ENCODE peak calls at places on chromosomes 6 and 20, in four cellular contexts. L is HepG2, Q is K562, U is H1. V is an unnamed sample. For H3K4me1, the result is how much of the 10 kb centered on the place peaks cover.

GRCh38 chr6:79672631-79673065 is 41.5 kb downstream of the SH3BGRL2 start:
- DNase-seq in Q (no peak), U (no peak), L (peak), V (peak)

GRCh38 chr6:52426667-52427066 is 6.5 kb downstream of the EFHC1 start:
- DNase-seq in L (peak), U (no peak), Q (no peak), V (no peak)

GRCh38 chr6:54886932-54887584 is 40.5 kb downstream of the FAM83B start:
- DNase-seq in L (no peak), U (no peak), Q (no peak), V (no peak)

GRCh38 chr6:160766657-160767018 is 64.6 kb downstream of the PLG start:
- DNase-seq in L (no peak), U (no peak), Q (no peak), V (no peak)

GRCh38 chr6:31350973-31351733 is 5.8 kb downstream of the HLA-B start:
- DNase-seq in L (no peak), Q (no peak), U (no peak), V (no peak)

GRCh38 chr20:63697357-63697867 is 960 bp downstream of the TNFRSF6B start:
- DNase-seq in L (no peak), U (no peak), Q (no peak), V (no peak)

GRCh38 chr20:1524004-1524403 is 32.8 kb upstream of the SIRPB2 start:
- DNase-seq in L (no peak), U (no peak), Q (no peak), V (no peak)

GRCh38 chr6:22906091-22906549 is 336.8 kb downstream of the HDGFL1 start:
- DNase-seq in U (no peak), Q (no peak), L (no peak), V (no peak)

GRCh38 chr20:5863040-5863811 is 87.1 kb downstream of the TRMT6 start:
- DNase-seq in Q (no peak), U (no peak), L (no peak), V (no peak)

GRCh38 chr20:32585519-32586127 is 490 bp upstream of the NOL4L start:
- DNase-seq in L (no peak), U (no peak), Q (no peak), V (no peak)

GRCh38 chr6:170156448-170157375 is 134.2 kb downstream of the DLL1 start:
- DNase-seq in U (no peak), Q (no peak), L (no peak), V (no peak)

GRCh38 chr6:106125925-106126435 is 39.8 kb downstream of the PRDM1 start:
- DNase-seq in U (no peak), L (no peak), Q (no peak), V (no peak)

GRCh38 chr20:41003143-41003932 is 25.3 kb upstream of the TOP1 start:
- DNase-seq in L (peak), U (peak), Q (peak), V (peak)

GRCh38 chr20:3106658-3107463 is 22.3 kb upstream of the AVP start:
- DNase-seq in L (peak), Q (no peak), U (no peak), V (no peak)

GRCh38 chr20:47784599-47785320 is 521 bp downstream of the SULF2 start:
- DNase-seq in Q (no peak), L (peak), U (no peak), V (no peak)

GRCh38 chr20:3246682-3247081 is 7.7 kb upstream of the SLC4A11 start:
- DNase-seq in Q (no peak), L (no peak), U (no peak), V (no peak)

GRCh38 chr20:44038681-44039123 is 124.0 kb downstream of the TOX2 start:
- DNase-seq in L (no peak), U (no peak), Q (no peak), V (no peak)

GRCh38 chr6:117444600-117444999 is 18.9 kb upstream of the ROS1 start:
- DNase-seq in U (no peak), Q (no peak), L (no peak), V (no peak)

GRCh38 chr6:26045046-26045938 is 41.9 kb upstream of the HFE start:
- DNase-seq in L (peak), U (no peak), Q (no peak), V (no peak)

GRCh38 chr20:57787969-57788781 is 78.4 kb upstream of the PMEPA1 start:
- DNase-seq in L (no peak), U (no peak), Q (no peak), V (no peak)

GRCh38 chr20:47741669-47742345 is 43.5 kb downstream of the SULF2 start:
- DNase-seq in U (no peak), Q (no peak), L (peak), V (no peak)

GRCh38 chr20:62741701-62742491 is 33.3 kb downstream of the NTSR1 start:
- DNase-seq in U (no peak), L (no peak), Q (no peak), V (no peak)

GRCh38 chr6:41059569-41059968 is 6.6 kb downstream of the APOBEC2 start:
- DNase-seq in Q (no peak), L (no peak), U (no peak), V (no peak)

GRCh38 chr6:11772109-11772830 is 6.3 kb downstream of the ADTRP start:
- DNase-seq in L (no peak), U (no peak), Q (no peak), V (peak)

GRCh38 chr6:151181701-151182367 is 57.9 kb upstream of the AKAP12 start:
- DNase-seq in Q (no peak), L (no peak), U (no peak), V (no peak)

GRCh38 chr6:42923656-42924055 is 5.6 kb upstream of the CNPY3 start:
- DNase-seq in U (no peak), L (no peak), Q (no peak), V (no peak)

GRCh38 chr6:160378218-160378617 is 30.0 kb downstream of the SLC22A3 start:
- DNase-seq in L (no peak), Q (no peak), U (no peak), V (no peak)

GRCh38 chr6:127267742-127268588 is 1.3 kb downstream of the RNF146 start:
- DNase-seq in Q (no peak), U (no peak), L (peak), V (no peak)

GRCh38 chr20:50111120-50111828 is 1.7 kb downstream of the UBE2V1 start:
- DNase-seq in U (no peak), Q (no peak), L (no peak), V (no peak)

GRCh38 chr20:8901237-8902025 is 167.5 kb upstream of the PLCB4 start:
- DNase-seq in U (no peak), Q (no peak), L (no peak), V (no peak)

GRCh38 chr6:113647158-113647889 is 209.8 kb upstream of the MARCKS start:
- DNase-seq in L (no peak), U (no peak), Q (no peak), V (no peak)

GRCh38 chr6:33786736-33787135 is 2.2 kb downstream of the LEMD2 start:
- DNase-seq in U (no peak), L (no peak), Q (no peak), V (no peak)

GRCh38 chr20:16692442-16692841 is 37.4 kb upstream of the SNRPB2 start:
- DNase-seq in Q (no peak), U (no peak), L (no peak), V (no peak)

GRCh38 chr6:2215342-2215741 is 30.1 kb downstream of the GMDS start:
- DNase-seq in U (no peak), L (no peak), Q (no peak), V (no peak)

GRCh38 chr6:56956481-56956880 is 1.6 kb downstream of the BEND6 start:
- DNase-seq in L (no peak), U (no peak), Q (no peak), V (no peak)

GRCh38 chr6:168939771-168940170 is 313.9 kb downstream of the THBS2 start:
- DNase-seq in Q (no peak), L (no peak), U (no peak), V (no peak)

GRCh38 chr6:168939041-168939440 is 314.6 kb downstream of the THBS2 start:
- DNase-seq in L (no peak), Q (no peak), U (no peak), V (no peak)

GRCh38 chr6:168942646-168943045 is 311.0 kb downstream of the THBS2 start:
- DNase-seq in U (no peak), L (no peak), Q (no peak), V (no peak)

GRCh38 chr6:168941036-168941435 is 312.6 kb downstream of the THBS2 start:
- DNase-seq in Q (no peak), L (no peak), U (no peak), V (no peak)

GRCh38 chr6:168943231-168943905 is 310.3 kb downstream of the THBS2 start:
- DNase-seq in Q (no peak), U (no peak), L (no peak), V (no peak)
- H3K4me1 ChIP-seq in Q (under half), U (under half), L (under half), V (under half)

GRCh38 chr20:35514371-35514960 is 15.0 kb downstream of the C20orf173 start:
- DNase-seq in L (no peak), Q (no peak), U (no peak), V (no peak)
- TF ChIP-seq ZNF274 in L (no peak), Q (no peak), U (no peak), V (no peak)

DNA sequence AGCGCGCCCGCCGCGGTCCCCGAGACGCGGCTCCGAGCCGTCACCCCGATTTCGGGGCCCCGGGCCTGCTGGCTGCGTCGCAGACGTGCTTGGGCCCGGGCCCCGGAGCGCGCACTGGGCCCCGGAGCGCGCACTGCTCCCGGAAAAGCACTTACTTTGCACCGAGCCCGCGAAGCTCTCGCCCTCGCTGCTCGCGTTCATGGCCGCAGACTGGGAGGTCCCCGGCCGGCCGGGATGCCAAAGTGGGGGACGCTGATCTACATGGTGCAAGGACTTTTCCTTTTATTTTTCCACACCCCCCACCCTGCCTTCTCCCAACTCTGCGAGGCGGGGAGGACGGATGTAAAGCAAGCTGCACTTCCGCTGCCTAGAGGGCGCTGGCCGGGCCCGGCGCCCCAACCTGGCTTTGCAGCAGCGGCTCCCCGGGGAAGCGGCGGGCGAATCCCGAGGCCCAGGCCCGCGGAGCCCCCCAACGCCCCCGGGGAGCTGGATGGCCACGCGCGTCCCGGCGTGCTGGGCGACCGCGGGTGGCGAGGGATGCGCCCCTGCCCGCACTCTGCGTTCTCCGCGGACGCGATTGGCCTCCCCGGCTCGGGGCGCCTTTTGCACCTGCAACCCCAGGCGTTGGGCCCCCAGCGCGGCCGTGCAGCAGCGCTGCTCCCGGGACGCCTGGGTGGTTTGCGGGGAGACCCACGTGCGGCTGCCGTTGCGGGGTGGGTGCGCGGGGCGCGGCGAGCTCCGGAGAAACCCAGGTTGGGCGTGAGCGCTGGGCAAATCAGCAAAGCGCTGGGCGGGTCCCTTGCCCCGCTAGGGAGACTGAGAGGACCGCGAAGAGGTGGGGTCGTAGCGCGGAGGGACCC is at the start of gene ZFP64:
- DNase-seq in L (peak), U (no peak), Q (peak), V (peak)
- TF ChIP-seq POLR2A in L (peak), U (peak), Q (peak), V (peak)

GRCh38 chr6:104750449-104750848 is 109.3 kb downstream of the HACE1 start:
- DNase-seq in U (no peak), L (no peak), Q (no peak), V (no peak)
- H3K4me1 ChIP-seq in U (under half), L (under half), Q (under half), V (under half)

DNA sequence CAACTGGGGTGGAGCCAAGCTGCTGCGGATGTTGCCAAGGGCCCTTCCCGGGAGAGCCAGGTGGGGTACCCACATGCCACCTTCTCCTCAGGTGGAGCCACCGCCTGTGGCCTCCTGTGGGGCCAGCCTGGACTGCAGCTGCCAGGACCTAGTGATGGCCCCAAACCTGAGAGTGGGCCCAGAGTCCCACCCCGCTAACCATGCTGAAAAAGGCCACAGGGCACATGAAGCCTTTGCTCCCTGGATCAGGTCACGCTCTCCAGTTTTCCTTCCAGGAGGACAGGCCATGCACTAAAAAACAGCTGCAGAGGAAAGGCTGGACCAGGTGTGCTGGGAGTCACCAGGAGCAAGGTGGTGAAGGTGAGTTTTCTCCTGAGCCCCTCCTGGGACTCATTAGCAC is 73.9 kb upstream of the SLC22A16 start:
- DNase-seq in U (no peak), L (no peak), Q (no peak), V (no peak)
- TF ChIP-seq ZNF274 in U (no peak), L (no peak), Q (no peak), V (no peak)

DNA sequence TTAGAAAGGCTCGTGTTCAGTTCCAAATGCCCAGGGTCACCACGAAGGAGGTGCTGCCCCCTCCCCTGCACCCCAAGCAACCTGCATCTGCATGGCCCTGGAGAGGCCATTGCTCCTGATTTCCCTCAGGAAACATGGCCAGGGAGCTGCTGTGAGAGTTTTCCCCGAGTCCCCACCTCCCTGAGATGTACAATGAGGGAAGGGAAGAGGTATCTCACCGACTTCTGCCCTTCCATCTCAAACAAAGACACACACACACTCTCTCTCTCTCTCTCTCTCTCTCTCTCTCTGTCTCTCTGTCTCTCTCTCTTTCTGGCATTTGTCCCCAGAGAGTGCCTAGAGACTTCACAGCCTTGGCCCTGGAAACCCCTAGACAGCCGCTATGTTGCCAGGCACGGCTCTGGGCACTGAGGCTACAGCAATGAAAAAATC is 120.4 kb downstream of the MRPL14 start:
- DNase-seq in Q (no peak), U (no peak), L (no peak), V (no peak)
- TF ChIP-seq POLR2A in Q (no peak), U (no peak), L (no peak), V (no peak)

GRCh38 chr20:38153011-38153329 is 12.1 kb downstream of the TGM2 start:
- DNase-seq in U (no peak), L (no peak), Q (no peak), V (no peak)
- H3K4me1 ChIP-seq in U (under half), L (under half), Q (under half), V (under half)

GRCh38 chr6:72579865-72580264 is 42.0 kb upstream of the KCNQ5 start:
- DNase-seq in U (no peak), Q (no peak), L (no peak), V (no peak)

GRCh38 chr6:72580281-72580940 is 41.5 kb upstream of the KCNQ5 start:
- DNase-seq in L (peak), Q (peak), U (peak), V (peak)
- TF ChIP-seq ZNF274 in L (no peak), Q (no peak), U (no peak), V (no peak)